ENCODE peak calls at places on chromosomes 1 and 21, in four cellular contexts. J is upper lobe of right lung, Y is breast epithelium, P is right atrium auricular region. S is an unnamed sample.

GRCh38 chr1:237873487-237873927 is 17.2 kb downstream of the ZP4 start:
- DNase-seq in J (no peak), Y (no peak), P (no peak), S (no peak)

GRCh38 chr21:37574751-37575150 is 208.2 kb downstream of the DYRK1A start:
- DNase-seq in J (no peak), Y (no peak), P (no peak), S (no peak)

GRCh38 chr1:222601233-222601632 is 11.5 kb upstream of the TAF1A start:
- DNase-seq in J (no peak), Y (no peak), P (no peak), S (no peak)

GRCh38 chr1:151790940-151791651 is 796 bp upstream of the TDRKH start:
- DNase-seq in J (no peak), Y (no peak), P (no peak), S (no peak)

GRCh38 chr1:212699839-212700596 is at the start of gene BATF3:
- DNase-seq in J (peak; percentile 85), Y (no peak), P (peak; percentile 67), S (peak; percentile 90)

GRCh38 chr1:11701981-11702803 is 10.7 kb downstream of the DRAXIN start:
- DNase-seq in J (no peak), Y (no peak), P (no peak), S (no peak)

GRCh38 chr1:112344754-112345423 is 51.1 kb upstream of the CTTNBP2NL start:
- DNase-seq in J (no peak), Y (no peak), P (no peak), S (no peak)

GRCh38 chr1:90176530-90176929 is 181.6 kb downstream of the ZNF326 start:
- DNase-seq in J (no peak), Y (no peak), P (no peak), S (no peak)

GRCh38 chr1:246144931-246145330 is 362.1 kb downstream of the SMYD3 start:
- DNase-seq in J (no peak), Y (no peak), P (no peak), S (no peak)

GRCh38 chr21:44420416-44421205 is 34.7 kb upstream of the LRRC3 start:
- DNase-seq in J (peak; percentile 40), Y (no peak), P (no peak), S (peak; percentile 29)

GRCh38 chr1:115829023-115829674 is 11.8 kb downstream of the NHLH2 start:
- DNase-seq in J (peak; percentile 67), Y (no peak), P (peak; percentile 76), S (no peak)

GRCh38 chr1:238458924-238459323 is 568.2 kb upstream of the ZP4 start:
- DNase-seq in J (no peak), Y (no peak), P (no peak), S (no peak)

GRCh38 chr21:32925098-32925497 is 100.6 kb upstream of the OLIG2 start:
- DNase-seq in J (no peak), Y (no peak), P (no peak), S (no peak)

GRCh38 chr21:14486869-14487268 is 59.2 kb downstream of the SAMSN1 start:
- DNase-seq in J (no peak), Y (no peak), P (no peak), S (no peak)

GRCh38 chr1:28232558-28233263 is at the start of gene DNAJC8:
- DNase-seq in J (peak; percentile 97), Y (peak; percentile 95), P (peak; percentile 98), S (peak; percentile 98)

GRCh38 chr21:21163904-21164303 is 165.7 kb downstream of the NCAM2 start:
- DNase-seq in J (no peak), Y (peak; percentile 27), P (peak; percentile 60), S (no peak)

GRCh38 chr1:226696552-226696951 is 42.5 kb downstream of the ITPKB start:
- DNase-seq in J (no peak), Y (no peak), P (no peak), S (no peak)
- H3K4me1 ChIP-seq in J (peaks cover 26% of the 10 kb centered on the region), Y (peaks cover 10% of the 10 kb centered on the region), P (peaks cover 55% of the 10 kb centered on the region), S (peaks cover 8% of the 10 kb centered on the region)

GRCh38 chr1:229229721-229230135 is 41.2 kb upstream of the RAB4A start:
- DNase-seq in J (no peak), Y (peak; percentile 96), P (peak; percentile 92), S (no peak)
- H3K4me1 ChIP-seq in J (peaks cover 25% of the 10 kb centered on the region), Y (peaks cover 9% of the 10 kb centered on the region), P (peaks cover 37% of the 10 kb centered on the region), S (peaks cover 13% of the 10 kb centered on the region)

GRCh38 chr1:1809489-1809888 is 31.2 kb upstream of the NADK start:
- DNase-seq in J (peak; percentile 6), Y (no peak), P (no peak), S (no peak)
- H3K4me1 ChIP-seq in J (no peaks in the 10 kb centered on the region), Y (no peaks in the 10 kb centered on the region), P (no peaks in the 10 kb centered on the region), S (no peaks in the 10 kb centered on the region)

GRCh38 chr1:119808491-119808890 is 2.8 kb downstream of the REG4 start:
- DNase-seq in J (no peak), Y (no peak), P (no peak), S (no peak)
- H3K4me1 ChIP-seq in J (no peaks in the 10 kb centered on the region), Y (no peaks in the 10 kb centered on the region), P (no peaks in the 10 kb centered on the region), S (no peaks in the 10 kb centered on the region)

DNA sequence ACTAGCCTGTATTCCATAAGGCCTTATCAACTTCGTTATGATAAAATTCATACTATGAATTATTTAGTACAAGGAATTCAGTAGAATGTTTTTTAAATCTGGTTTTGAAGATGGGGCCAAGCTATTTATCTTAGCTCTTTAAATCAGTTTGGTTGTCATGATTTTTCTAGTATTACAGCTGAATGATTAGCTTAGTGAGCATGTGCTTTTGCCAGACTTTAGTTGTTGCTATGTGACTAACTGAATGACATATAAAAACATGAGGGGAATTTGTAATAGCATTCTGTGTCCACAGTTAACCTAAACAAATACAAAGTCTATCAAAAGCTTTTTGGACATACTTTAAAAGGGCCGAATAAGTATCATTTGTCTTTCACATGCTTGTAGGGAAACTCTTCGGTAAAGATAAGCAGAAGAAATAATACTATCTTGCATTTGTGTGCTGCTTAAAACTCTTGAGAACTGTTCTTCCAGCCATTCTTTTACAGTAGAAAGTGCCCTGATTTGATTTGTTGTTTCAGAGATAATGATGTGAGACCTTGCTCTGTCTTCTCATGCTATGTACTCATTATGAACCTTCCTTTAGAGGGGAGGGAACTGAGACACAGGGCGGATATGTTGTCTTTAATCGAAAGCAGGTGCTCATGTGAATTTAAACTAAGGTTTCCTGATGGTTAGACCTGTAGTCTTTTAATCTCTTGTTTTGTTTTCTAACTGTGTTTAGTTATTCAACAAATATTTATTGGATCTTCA is 18.8 kb downstream of the NEK7 start:
- DNase-seq in J (no peak), Y (no peak), P (no peak), S (no peak)
- H3K4me1 ChIP-seq in J (peaks cover 66% of the 10 kb centered on the region), Y (peaks cover 6% of the 10 kb centered on the region), P (peaks cover 97% of the 10 kb centered on the region), S (peaks cover 4% of the 10 kb centered on the region)

DNA sequence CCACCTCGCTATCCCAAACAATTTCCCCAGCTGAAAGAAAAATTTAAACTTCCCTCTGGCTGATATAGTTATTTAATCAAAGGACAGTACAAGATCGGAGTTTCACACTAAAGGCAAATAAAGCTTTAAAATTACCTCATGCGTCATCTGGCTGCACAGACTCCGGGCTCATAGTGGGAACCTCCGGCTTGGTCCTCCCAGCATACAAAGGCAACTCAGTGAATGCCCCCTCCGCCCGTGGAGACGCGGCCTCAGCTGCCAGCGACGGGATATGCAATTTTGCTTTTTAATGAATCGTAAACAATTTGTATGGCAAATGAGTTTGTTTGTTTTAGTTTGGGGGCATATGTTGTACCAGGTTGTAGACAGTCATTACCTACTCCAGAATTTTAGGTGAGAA is 214.6 kb upstream of the NFIA start:
- DNase-seq in J (no peak), Y (no peak), P (no peak), S (peak; percentile 65)
- H3K4me1 ChIP-seq in J (peaks cover 6% of the 10 kb centered on the region), Y (no peaks in the 10 kb centered on the region), P (peaks cover 4% of the 10 kb centered on the region), S (no peaks in the 10 kb centered on the region)

GRCh38 chr1:178579095-178579494 is 66.2 kb downstream of the TEX35 start:
- DNase-seq in J (no peak), Y (no peak), P (no peak), S (no peak)

GRCh38 chr1:178580876-178581275 is 68.0 kb downstream of the TEX35 start:
- DNase-seq in J (no peak), Y (no peak), P (no peak), S (no peak)

GRCh38 chr1:178579562-178579961 is 66.7 kb downstream of the TEX35 start:
- DNase-seq in J (no peak), Y (no peak), P (no peak), S (no peak)

GRCh38 chr1:178580096-178580495 is 67.2 kb downstream of the TEX35 start:
- DNase-seq in J (no peak), Y (no peak), P (no peak), S (no peak)

GRCh38 chr1:178581351-178581951 is 68.5 kb downstream of the TEX35 start:
- DNase-seq in J (no peak), Y (no peak), P (no peak), S (no peak)
- H3K4me1 ChIP-seq in J (no peaks in the 10 kb centered on the region), Y (no peaks in the 10 kb centered on the region), P (no peaks in the 10 kb centered on the region), S (no peaks in the 10 kb centered on the region)

DNA sequence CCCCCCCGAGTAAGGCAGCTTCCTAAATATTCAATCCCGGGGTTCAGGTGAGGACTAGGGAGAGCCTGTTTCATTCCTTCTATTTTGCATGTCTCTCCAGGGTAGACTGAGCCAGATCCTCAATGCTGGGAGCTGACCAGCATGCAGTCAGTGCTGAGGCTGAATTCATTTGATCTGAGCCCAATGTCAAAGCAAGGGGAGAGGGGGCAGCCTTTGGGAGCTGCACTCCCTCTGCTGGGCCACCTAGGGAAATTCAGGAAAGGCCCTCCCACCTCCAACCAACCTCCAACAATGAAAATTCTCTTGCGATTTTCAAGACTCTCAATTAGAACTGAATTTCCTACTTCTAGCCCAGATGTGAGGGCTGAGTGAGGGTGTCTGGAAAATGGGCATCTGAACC is 371.2 kb downstream of the NPHP4 start:
- DNase-seq in J (no peak), Y (no peak), P (no peak), S (no peak)
- H3K4me1 ChIP-seq in J (no peaks in the 10 kb centered on the region), Y (no peaks in the 10 kb centered on the region), P (no peaks in the 10 kb centered on the region), S (no peaks in the 10 kb centered on the region)

S was measured in kidney.